ENCODE peak calls at places on chromosomes 16 and 17, in four cellular contexts. L is hippocampal formation; Z is skeletal muscle cell; G is central memory CD4-positive, alpha-beta T cell. F is an unnamed sample.

GRCh38 chr16:88781140-88782077 is 3.6 kb downstream of the PIEZO1 start:
- DNase-seq in L (no peak), Z (no peak), G (peak), F (peak)

GRCh38 chr17:79732804-79733691 is 2.3 kb downstream of the ENPP7 start:
- DNase-seq in L (no peak), Z (no peak), G (no peak), F (no peak)

GRCh38 chr17:55005520-55005919 is 37.0 kb downstream of the STXBP4 start:
- DNase-seq in L (no peak), Z (no peak), G (no peak), F (peak)

GRCh38 chr16:55367301-55367745 is 43.3 kb downstream of the IRX6 start:
- DNase-seq in L (no peak), Z (no peak), G (no peak), F (no peak)

GRCh38 chr16:54194008-54194731 is 92.4 kb downstream of the IRX3 start:
- DNase-seq in L (peak), Z (no peak), G (no peak), F (no peak)

GRCh38 chr16:77290451-77291110 is 91.4 kb downstream of the SYCE1L start:
- DNase-seq in L (no peak), Z (no peak), G (no peak), F (no peak)

GRCh38 chr16:29876578-29877249 is 13.7 kb upstream of the CDIPT start:
- DNase-seq in L (no peak), Z (no peak), G (no peak), F (no peak)

GRCh38 chr17:63950940-63951907 is 19.1 kb upstream of the CD79B start:
- DNase-seq in L (no peak), Z (no peak), G (peak), F (no peak)

GRCh38 chr16:64626771-64627170 is 495.1 kb downstream of the CDH11 start:
- DNase-seq in L (no peak), Z (no peak), G (no peak), F (no peak)

F was measured in KG1.